ENCODE peak calls at places on chromosomes 5 and 9, in nine cellular contexts. P is right cardiac atrium, X is A172, T is M059J, W is RPMI7951, K is left cardiac atrium, V is endothelial cell, M is ureter, C is ecto neural progenitor cell. L is an unnamed sample.

GRCh38 chr5:139822553-139823425 is 27.2 kb downstream of the PSD2 start:
- DNase-seq in P (no peak), X (no peak), T (no peak), W (no peak), K (no peak), V (no peak), M (no peak), C (no peak), L (no peak)

GRCh38 chr5:172303090-172303995 is 19.8 kb upstream of the UBTD2 start:
- DNase-seq in P (no peak), X (peak; percentile 70), T (peak; percentile 31), W (no peak), K (no peak), V (no peak), M (no peak), C (no peak), L (no peak)

GRCh38 chr9:76415731-76416130 is 21.5 kb upstream of the RFK start:
- DNase-seq in P (no peak), X (no peak), T (peak; percentile 83), W (no peak), K (no peak), V (no peak), M (no peak), C (no peak), L (no peak)

GRCh38 chr9:68979538-68980314 is 34.2 kb downstream of the PRKACG start:
- DNase-seq in P (peak; percentile 68), X (no peak), T (no peak), W (no peak), K (no peak), V (peak; percentile 28), M (no peak), C (no peak), L (no peak)

GRCh38 chr5:59767753-59768159 is 125.8 kb downstream of the PDE4D start:
- DNase-seq in P (no peak), X (no peak), T (no peak), W (no peak), K (no peak), V (no peak), M (no peak), C (no peak), L (no peak)

GRCh38 chr5:153749941-153750340 is 259.5 kb downstream of the GRIA1 start:
- DNase-seq in P (no peak), X (peak; percentile 56), T (peak; percentile 59), W (no peak), K (no peak), V (no peak), M (no peak), C (no peak), L (no peak)

GRCh38 chr5:100444961-100445360 is 90.2 kb upstream of the FAM174A start:
- DNase-seq in P (no peak), X (peak; percentile 53), T (peak; percentile 79), W (peak; percentile 3), K (no peak), V (no peak), M (no peak), C (no peak), L (no peak)

GRCh38 chr9:99296375-99296951 is 74.4 kb downstream of the SEC61B start:
- DNase-seq in P (peak; percentile 74), X (no peak), T (no peak), W (peak; percentile 11), K (no peak), V (no peak), M (no peak), C (no peak), L (no peak)

GRCh38 chr5:156913719-156914370 is 49.2 kb downstream of the TIMD4 start:
- DNase-seq in P (no peak), X (no peak), T (no peak), W (no peak), K (no peak), V (no peak), M (no peak), C (no peak), L (no peak)

GRCh38 chr5:41921166-41921565 is 3.9 kb upstream of the FBXO4 start:
- DNase-seq in P (no peak), X (no peak), T (no peak), W (no peak), K (no peak), V (no peak), M (no peak), C (no peak), L (no peak)

GRCh38 chr5:55407059-55407684 is 99.4 kb downstream of the MTREX start:
- DNase-seq in P (no peak), X (peak; percentile 44), T (peak; percentile 42), W (peak; percentile 35), K (no peak), V (peak; percentile 16), M (no peak), C (no peak), L (no peak)

GRCh38 chr9:113682297-113682771 is 193.8 kb upstream of the ZNF618 start:
- DNase-seq in P (peak; percentile 76), X (peak; percentile 88), T (peak; percentile 94), W (peak; percentile 93), K (peak; percentile 73), V (peak; percentile 82), M (peak; percentile 80), C (peak; percentile 75), L (no peak)

GRCh38 chr9:124133752-124134151 is 122.2 kb downstream of the LHX2 start:
- DNase-seq in P (peak; percentile 52), X (peak; percentile 64), T (peak; percentile 76), W (peak; percentile 61), K (no peak), V (peak; percentile 53), M (no peak), C (no peak), L (no peak)

GRCh38 chr5:41722359-41722950 is 147.8 kb downstream of the OXCT1 start:
- DNase-seq in P (no peak), X (no peak), T (peak; percentile 2), W (peak; percentile 6), K (no peak), V (no peak), M (no peak), C (no peak), L (no peak)

GRCh38 chr9:115126406-115126805 is 8.4 kb upstream of the TNC start:
- DNase-seq in P (no peak), X (peak; percentile 58), T (no peak), W (peak; percentile 47), K (no peak), V (no peak), M (no peak), C (no peak), L (no peak)

GRCh38 chr5:56323505-56323904 is 90.4 kb upstream of the ANKRD55 start:
- DNase-seq in P (no peak), X (peak; percentile 82), T (peak; percentile 88), W (peak; percentile 78), K (no peak), V (no peak), M (no peak), C (no peak), L (no peak)

GRCh38 chr5:32058101-32058500 is 116.0 kb downstream of the GOLPH3 start:
- DNase-seq in P (no peak), X (no peak), T (peak; percentile 60), W (no peak), K (no peak), V (no peak), M (no peak), C (no peak), L (no peak)

GRCh38 chr9:71677209-71677608 is 91.1 kb downstream of the CEMIP2 start:
- DNase-seq in P (no peak), X (no peak), T (no peak), W (no peak), K (no peak), V (no peak), M (no peak), C (no peak), L (no peak)

GRCh38 chr9:121282309-121283071 is 14.5 kb downstream of the GSN start:
- DNase-seq in P (peak; percentile 87), X (peak; percentile 73), T (peak; percentile 55), W (peak; percentile 92), K (peak; percentile 75), V (no peak), M (no peak), C (no peak), L (no peak)

GRCh38 chr5:102196481-102196880 is 99.6 kb downstream of the SLCO4C1 start:
- DNase-seq in P (no peak), X (no peak), T (no peak), W (no peak), K (no peak), V (no peak), M (no peak), C (no peak), L (no peak)

GRCh38 chr9:87333802-87334201 is 163.9 kb upstream of the DAPK1 start:
- DNase-seq in P (no peak), X (no peak), T (no peak), W (no peak), K (no peak), V (no peak), M (no peak), C (no peak), L (no peak)

GRCh38 chr5:79759436-79759835 is 69.8 kb downstream of the CMYA5 start:
- DNase-seq in P (no peak), X (peak; percentile 57), T (peak; percentile 61), W (peak; percentile 67), K (no peak), V (no peak), M (no peak), C (no peak), L (no peak)

GRCh38 chr5:176533390-176533789 is 3.8 kb downstream of the RNF44 start:
- DNase-seq in P (peak; percentile 79), X (no peak), T (no peak), W (no peak), K (no peak), V (no peak), M (no peak), C (no peak), L (no peak)

GRCh38 chr5:118029807-118030206 is 958.5 kb downstream of the DTWD2 start:
- DNase-seq in P (no peak), X (no peak), T (no peak), W (no peak), K (no peak), V (no peak), M (no peak), C (no peak), L (no peak)

GRCh38 chr5:169097897-169098296 is 203.0 kb downstream of the SLIT3 start:
- DNase-seq in P (peak; percentile 26), X (no peak), T (no peak), W (no peak), K (no peak), V (no peak), M (no peak), C (no peak), L (no peak)

GRCh38 chr5:6461793-6462650 is 13.4 kb downstream of the UBE2QL1 start:
- DNase-seq in P (no peak), X (no peak), T (peak; percentile 10), W (no peak), K (no peak), V (no peak), M (no peak), C (no peak), L (peak; percentile 91)

GRCh38 chr9:20355022-20355421 is 267.3 kb downstream of the MLLT3 start:
- DNase-seq in P (no peak), X (peak; percentile 3), T (no peak), W (peak; percentile 3), K (no peak), V (no peak), M (no peak), C (no peak), L (no peak)